ENCODE peak calls at places on chromosomes 7 and 10, in seven cellular contexts. Y is PC-3, P is fibroblast of pulmonary artery, V is cardiac muscle cell, K is heart right ventricle, B is brain microvascular endothelial cell, M is dorsolateral prefrontal cortex. A is an unnamed sample.

GRCh38 chr10:72334832-72335393 is 19.8 kb downstream of the DNAJB12 start:
- DNase-seq in Y (no peak), P (peak), V (peak), K (peak), B (peak), M (no peak), A (peak)

GRCh38 chr7:33804261-33804660 is 101.1 kb upstream of the BMPER start:
- DNase-seq in Y (no peak), P (no peak), V (no peak), K (no peak), B (no peak), M (no peak), A (no peak)

GRCh38 chr10:77513783-77514331 is 123.8 kb downstream of the KCNMA1 start:
- DNase-seq in Y (peak), P (peak), V (peak), K (peak), B (peak), M (no peak), A (peak)

GRCh38 chr10:70987396-70988130 is 99.2 kb upstream of the PCBD1 start:
- DNase-seq in Y (no peak), P (no peak), V (no peak), K (no peak), B (no peak), M (no peak), A (no peak)

GRCh38 chr7:125934539-125934938 is 1004.9 kb upstream of the POT1 start:
- DNase-seq in Y (peak), P (no peak), V (no peak), K (no peak), B (no peak), M (no peak), A (peak)

GRCh38 chr7:138712652-138713051 is 11.5 kb upstream of the SVOPL start:
- DNase-seq in Y (no peak), P (no peak), V (no peak), K (no peak), B (no peak), M (no peak), A (no peak)

GRCh38 chr10:104122273-104123107 is 519 bp downstream of the SFR1 start:
- DNase-seq in Y (no peak), P (no peak), V (peak), K (no peak), B (no peak), M (no peak), A (peak)

GRCh38 chr7:151168022-151168786 is 710 bp upstream of the GBX1 start:
- DNase-seq in Y (peak), P (no peak), V (no peak), K (no peak), B (no peak), M (no peak), A (peak)

GRCh38 chr10:127851661-127852205 is 41.0 kb downstream of the CLRN3 start:
- DNase-seq in Y (no peak), P (no peak), V (no peak), K (no peak), B (no peak), M (no peak), A (no peak)

GRCh38 chr10:60666221-60666620 is 112.1 kb upstream of the CDK1 start:
- DNase-seq in Y (peak), P (peak), V (peak), K (no peak), B (no peak), M (no peak), A (peak)

GRCh38 chr10:79241990-79242619 is 105.2 kb upstream of the PPIF start:
- DNase-seq in Y (peak), P (peak), V (peak), K (peak), B (no peak), M (peak), A (peak)

GRCh38 chr10:54799491-54799890 is 1.5 kb downstream of the PCDH15 start:
- DNase-seq in Y (no peak), P (no peak), V (no peak), K (no peak), B (no peak), M (no peak), A (no peak)

GRCh38 chr7:155107126-155107525 is 37.0 kb downstream of the HTR5A start:
- DNase-seq in Y (no peak), P (no peak), V (no peak), K (no peak), B (no peak), M (no peak), A (no peak)

GRCh38 chr10:92440578-92440977 is 133.3 kb downstream of the IDE start:
- DNase-seq in Y (no peak), P (no peak), V (no peak), K (no peak), B (no peak), M (no peak), A (no peak)

GRCh38 chr10:11189581-11190376 is 172.1 kb downstream of the CELF2 start:
- DNase-seq in Y (no peak), P (no peak), V (no peak), K (no peak), B (no peak), M (no peak), A (no peak)

GRCh38 chr7:216360-217300 is 24.3 kb downstream of the FAM20C start:
- DNase-seq in Y (no peak), P (no peak), V (no peak), K (peak), B (no peak), M (no peak), A (no peak)

GRCh38 chr10:25555865-25556264 is 378.2 kb upstream of the MYO3A start:
- DNase-seq in Y (no peak), P (no peak), V (no peak), K (no peak), B (no peak), M (no peak), A (no peak)

GRCh38 chr10:3034611-3035010 is 32.7 kb upstream of the PFKP start:
- DNase-seq in Y (no peak), P (no peak), V (no peak), K (no peak), B (no peak), M (no peak), A (no peak)

GRCh38 chr7:141600607-141601006 is 49.4 kb downstream of the AGK start:
- DNase-seq in Y (no peak), P (no peak), V (no peak), K (no peak), B (no peak), M (no peak), A (no peak)

GRCh38 chr7:120353171-120353570 is 80.2 kb downstream of the KCND2 start:
- DNase-seq in Y (peak), P (no peak), V (no peak), K (no peak), B (no peak), M (no peak), A (peak)

GRCh38 chr10:124338276-124338915 is 80.3 kb downstream of the OAT start:
- DNase-seq in Y (no peak), P (no peak), V (no peak), K (no peak), B (no peak), M (peak), A (no peak)

GRCh38 chr7:64887756-64888508 is 15.1 kb upstream of the ZNF273 start:
- DNase-seq in Y (no peak), P (no peak), V (no peak), K (no peak), B (no peak), M (peak), A (no peak)

GRCh38 chr7:128137096-128137655 is 103.9 kb upstream of the LEP start:
- DNase-seq in Y (peak), P (peak), V (peak), K (no peak), B (no peak), M (no peak), A (peak)

GRCh38 chr7:139231513-139232376 is 708 bp downstream of the UBN2 start:
- DNase-seq in Y (peak), P (peak), V (peak), K (no peak), B (peak), M (peak), A (peak)

GRCh38 chr10:44689368-44689767 is 221.8 kb upstream of the TMEM72 start:
- DNase-seq in Y (peak), P (peak), V (no peak), K (no peak), B (no peak), M (no peak), A (peak)

GRCh38 chr10:47190301-47190700 is 109.7 kb upstream of the GDF10 start:
- DNase-seq in Y (peak), P (no peak), V (no peak), K (no peak), B (no peak), M (no peak), A (peak)

GRCh38 chr7:149820622-149821190 is 17.5 kb upstream of the ZNF862 start:
- DNase-seq in Y (no peak), P (no peak), V (no peak), K (no peak), B (no peak), M (no peak), A (no peak)

GRCh38 chr7:1564603-1565022 is 5.2 kb downstream of the PSMG3 start:
- DNase-seq in Y (peak), P (no peak), V (no peak), K (no peak), B (no peak), M (no peak), A (peak)

GRCh38 chr7:120973849-120974248 is 14.7 kb upstream of the CPED1 start:
- DNase-seq in Y (no peak), P (no peak), V (peak), K (no peak), B (no peak), M (no peak), A (no peak)

GRCh38 chr7:47471831-47472230 is 110.1 kb downstream of the TNS3 start:
- DNase-seq in Y (no peak), P (no peak), V (no peak), K (no peak), B (no peak), M (no peak), A (no peak)

GRCh38 chr10:97179731-97180366 is 5.9 kb downstream of the SLIT1 start:
- DNase-seq in Y (no peak), P (no peak), V (peak), K (no peak), B (no peak), M (peak), A (no peak)

DNA sequence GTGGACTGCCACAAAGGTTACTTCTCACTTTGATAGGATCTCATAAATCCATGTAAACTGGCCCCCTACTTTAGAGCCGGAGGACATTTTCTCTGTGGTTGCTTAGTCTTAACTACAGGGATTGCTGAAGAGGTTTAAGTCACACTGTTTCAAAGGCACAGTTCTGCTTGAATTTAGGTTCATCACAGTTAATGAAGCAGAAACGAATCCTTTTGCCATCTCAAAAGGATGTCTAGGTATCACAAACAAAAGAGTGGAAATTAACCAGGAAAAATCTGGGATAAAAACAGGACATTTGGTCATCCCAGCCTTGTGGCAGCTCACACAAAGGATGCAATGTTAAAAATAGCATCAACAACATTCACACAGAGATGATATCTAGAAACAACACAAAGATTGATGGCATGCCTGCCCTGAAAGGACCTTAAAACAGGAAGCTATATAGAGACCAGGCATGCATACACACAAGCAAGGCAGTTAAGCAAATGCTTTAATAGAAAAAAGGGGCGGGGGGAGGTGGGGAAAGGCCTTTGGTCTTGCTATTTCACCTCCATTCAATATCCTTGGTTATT is 74.0 kb downstream of the DOCK4 start:
- DNase-seq in Y (no peak), P (peak), V (no peak), K (no peak), B (no peak), M (no peak), A (no peak)
- H3K4me3 ChIP-seq in Y (no peak), P (no peak), V (no peak), K (no peak), B (no peak), M (no peak), A (no peak)

GRCh38 chr7:105403128-105403527 is 14.4 kb upstream of the SRPK2 start:
- DNase-seq in Y (no peak), P (no peak), V (no peak), K (no peak), B (no peak), M (no peak), A (no peak)

GRCh38 chr7:105396566-105396965 is 7.8 kb upstream of the SRPK2 start:
- DNase-seq in Y (no peak), P (no peak), V (no peak), K (no peak), B (no peak), M (no peak), A (no peak)

GRCh38 chr7:105402221-105403095 is 13.7 kb upstream of the SRPK2 start:
- DNase-seq in Y (no peak), P (peak), V (peak), K (no peak), B (peak), M (no peak), A (no peak)

GRCh38 chr7:105399043-105399725 is 10.5 kb upstream of the SRPK2 start:
- DNase-seq in Y (peak), P (peak), V (peak), K (no peak), B (no peak), M (no peak), A (peak)
- TF ChIP-seq CTCF in Y (peak), P (peak), V (peak), K (no peak), B (peak), M (peak), A (peak)

DNA sequence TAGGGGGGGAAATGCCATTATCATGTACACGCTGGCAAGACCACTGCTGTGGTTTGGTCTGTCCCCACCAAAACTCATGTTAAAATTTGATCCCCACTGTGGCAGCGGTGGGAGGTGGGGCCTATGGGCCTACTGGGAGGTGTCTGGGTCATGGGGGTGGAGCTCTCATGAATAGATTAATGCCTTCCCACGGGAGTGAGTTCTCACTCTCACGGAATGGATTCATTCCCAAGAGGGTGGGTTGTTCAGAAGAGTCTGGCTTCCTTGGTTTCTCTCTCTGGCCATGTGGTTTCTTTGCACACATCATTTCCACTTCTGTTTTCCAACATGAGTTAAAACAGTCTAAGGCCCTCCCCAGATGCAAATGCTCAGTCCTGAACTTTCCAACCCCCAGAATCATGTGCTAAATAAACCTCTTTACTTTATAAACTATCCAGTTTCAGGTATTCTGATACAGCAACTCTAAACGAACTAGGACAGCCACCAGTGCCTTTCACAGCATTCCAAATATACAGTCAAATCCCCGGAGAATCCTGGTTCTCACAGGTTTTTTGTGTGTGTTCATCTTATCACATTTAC is 44.3 kb downstream of the SMURF1 start:
- DNase-seq in Y (no peak), P (no peak), V (peak), K (no peak), B (peak), M (no peak), A (peak)
- H3K4me3 ChIP-seq in Y (no peak), P (no peak), V (no peak), K (no peak), B (no peak), M (no peak), A (no peak)

GRCh38 chr7:44116087-44116788 is 7.1 kb downstream of the POLD2 start:
- DNase-seq in Y (no peak), P (no peak), V (no peak), K (no peak), B (no peak), M (no peak), A (no peak)
- TF ChIP-seq CTCF in Y (no peak), P (no peak), V (no peak), K (no peak), B (no peak), M (no peak), A (no peak)

GRCh38 chr10:5079836-5080235 is 14.4 kb upstream of the AKR1C3 start:
- DNase-seq in Y (peak), P (no peak), V (no peak), K (no peak), B (no peak), M (no peak), A (no peak)
- H3K4me3 ChIP-seq in Y (no peak), P (no peak), V (no peak), K (no peak), B (no peak), M (no peak), A (no peak)

GRCh38 chr7:12684733-12685132 is 2.7 kb upstream of the ARL4A start:
- DNase-seq in Y (no peak), P (no peak), V (no peak), K (no peak), B (no peak), M (no peak), A (no peak)

GRCh38 chr7:12684186-12684585 is 3.2 kb upstream of the ARL4A start:
- DNase-seq in Y (no peak), P (no peak), V (no peak), K (no peak), B (no peak), M (no peak), A (no peak)

GRCh38 chr7:12686894-12687212 is 580 bp upstream of the ARL4A start:
- DNase-seq in Y (no peak), P (no peak), V (no peak), K (no peak), B (no peak), M (no peak), A (no peak)

GRCh38 chr7:12686234-12686893 is 1.1 kb upstream of the ARL4A start:
- DNase-seq in Y (peak), P (peak), V (peak), K (peak), B (peak), M (peak), A (peak)

DNA sequence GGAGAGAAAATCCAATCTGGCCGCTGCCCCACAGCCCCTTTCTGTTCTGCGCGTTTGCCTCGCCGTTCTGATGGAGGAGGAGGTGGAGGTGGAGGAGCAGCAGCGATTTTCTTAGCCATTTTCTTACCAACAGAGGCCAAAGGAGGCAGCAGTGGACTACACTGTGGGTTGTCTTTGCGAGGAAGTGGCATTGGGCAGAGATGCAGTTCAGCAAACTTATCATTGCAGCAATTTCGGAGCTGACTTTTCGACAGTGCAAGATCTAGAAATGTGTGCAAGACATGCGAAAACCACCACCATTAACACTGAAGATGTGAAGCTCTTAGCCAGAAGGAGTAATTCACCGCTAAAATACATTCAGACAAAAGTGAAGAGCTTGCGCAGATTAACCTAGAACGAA is 1.9 kb upstream of the ARL4A start:
- DNase-seq in Y (peak), P (peak), V (peak), K (peak), B (peak), M (peak), A (peak)
- TF ChIP-seq CTCF in Y (peak), P (peak), V (peak), K (no peak), B (peak), M (peak), A (peak)

GRCh38 chr10:129659881-129660280 is 192.8 kb downstream of the MGMT start:
- DNase-seq in Y (no peak), P (no peak), V (no peak), K (no peak), B (no peak), M (no peak), A (no peak)
- H3K4me3 ChIP-seq in Y (no peak), P (no peak), V (no peak), K (no peak), B (no peak), M (no peak), A (no peak)